ENCODE peak calls at places on chromosome 7, in five cellular contexts. Q is stomach, F is body of pancreas, X is tibial nerve, J is spleen. G is an unnamed sample.

GRCh38 chr7:118502235-118502634 is 277.7 kb downstream of the ANKRD7 start:
- DNase-seq in Q (no peak), F (no peak), X (no peak), J (no peak), G (no peak)

GRCh38 chr7:157903715-157904114 is 566.9 kb downstream of the DNAJB6 start:
- DNase-seq in Q (no peak), F (no peak), X (no peak), J (no peak), G (no peak)

GRCh38 chr7:149284343-149284742 is 22.3 kb downstream of the ZNF783 start:
- DNase-seq in Q (no peak), F (no peak), X (no peak), J (no peak), G (no peak)

GRCh38 chr7:26454180-26454579 is 162.5 kb downstream of the SNX10 start:
- DNase-seq in Q (no peak), F (no peak), X (no peak), J (no peak), G (no peak)

GRCh38 chr7:152597514-152597913 is 78.4 kb downstream of the XRCC2 start:
- DNase-seq in Q (peak), F (no peak), X (no peak), J (peak), G (no peak)

GRCh38 chr7:124536156-124536762 is 229.3 kb downstream of the GPR37 start:
- DNase-seq in Q (no peak), F (no peak), X (no peak), J (no peak), G (no peak)

GRCh38 chr7:126803060-126803665 is 449.6 kb downstream of the GRM8 start:
- DNase-seq in Q (peak), F (peak), X (no peak), J (no peak), G (peak)

GRCh38 chr7:138092486-138093028 is 16.3 kb downstream of the AKR1D1 start:
- DNase-seq in Q (no peak), F (no peak), X (no peak), J (no peak), G (no peak)

GRCh38 chr7:40709077-40709964 is 574.5 kb downstream of the SUGCT start:
- DNase-seq in Q (no peak), F (no peak), X (no peak), J (no peak), G (no peak)

GRCh38 chr7:5523052-5523711 is 99.5 kb upstream of the TNRC18 start:
- DNase-seq in Q (no peak), F (peak), X (no peak), J (no peak), G (no peak)
- TF ChIP-seq POLR2A in Q (no peak), F (no peak), X (no peak), J (peak), G (no peak)

GRCh38 chr7:74604326-74605020 is 53.0 kb upstream of the GTF2I start:
- DNase-seq in Q (peak), F (peak), X (no peak), J (no peak), G (peak)

GRCh38 chr7:74612015-74612829 is 45.3 kb upstream of the GTF2I start:
- DNase-seq in Q (no peak), F (peak), X (no peak), J (no peak), G (peak)

GRCh38 chr7:74606101-74606908 is 51.2 kb upstream of the GTF2I start:
- DNase-seq in Q (peak), F (peak), X (no peak), J (peak), G (peak)

GRCh38 chr7:74606909-74607255 is 50.6 kb upstream of the GTF2I start:
- DNase-seq in Q (no peak), F (no peak), X (no peak), J (no peak), G (no peak)
- H3K27ac ChIP-seq in Q (peak), F (peak), X (peak), J (no peak), G (peak)

GRCh38 chr7:120402368-120402767 is 129.4 kb downstream of the KCND2 start:
- DNase-seq in Q (no peak), F (no peak), X (no peak), J (no peak), G (no peak)
- TF ChIP-seq POLR2A in Q (no peak), F (no peak), X (no peak), J (no peak), G (no peak)

GRCh38 chr7:140542226-140542625 is 62.9 kb upstream of the MKRN1 start:
- DNase-seq in Q (no peak), F (no peak), X (peak), J (peak), G (peak)

GRCh38 chr7:140541176-140541512 is 61.8 kb upstream of the MKRN1 start:
- DNase-seq in Q (no peak), F (no peak), X (no peak), J (peak), G (no peak)

GRCh38 chr7:140540142-140540777 is 61.0 kb upstream of the MKRN1 start:
- DNase-seq in Q (no peak), F (no peak), X (no peak), J (peak), G (no peak)

GRCh38 chr7:140539466-140539865 is 60.2 kb upstream of the MKRN1 start:
- DNase-seq in Q (no peak), F (no peak), X (no peak), J (peak), G (no peak)

DNA sequence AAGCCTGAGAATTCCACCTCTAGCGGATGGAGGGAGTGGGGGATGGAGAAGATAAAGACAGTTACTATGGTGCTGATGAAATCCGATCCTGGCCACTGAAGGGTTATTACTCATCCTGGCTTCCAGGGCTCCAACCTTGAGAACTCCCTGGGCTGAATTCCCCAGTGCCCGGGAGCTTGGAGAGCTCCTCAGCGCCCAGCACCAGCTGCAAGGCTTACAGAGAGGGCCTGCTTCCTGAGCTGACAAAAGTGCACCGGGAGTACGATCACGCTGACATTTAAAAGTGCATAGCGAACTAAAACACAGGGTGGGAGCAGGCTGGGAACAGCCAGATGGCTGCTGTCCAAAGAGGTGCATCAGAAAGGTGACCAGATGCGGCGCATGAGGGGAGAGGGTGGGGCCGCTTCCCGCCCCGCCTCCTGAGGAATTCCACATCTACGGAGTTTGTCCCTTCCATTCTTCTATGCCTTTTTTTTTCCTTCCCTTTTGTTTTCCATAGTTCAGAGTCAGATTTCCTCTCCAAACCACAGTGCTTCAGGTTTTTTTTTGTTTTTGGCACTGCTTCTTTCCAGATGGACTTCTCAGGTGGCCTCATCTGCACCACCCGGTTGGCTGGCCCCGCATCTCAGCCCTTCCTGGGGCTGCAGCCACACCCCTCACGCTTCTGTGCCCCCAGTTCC is 62.3 kb upstream of the MKRN1 start:
- DNase-seq in Q (peak), F (peak), X (peak), J (peak), G (peak)
- H3K27ac ChIP-seq in Q (peak), F (peak), X (peak), J (peak), G (no peak)

DNA sequence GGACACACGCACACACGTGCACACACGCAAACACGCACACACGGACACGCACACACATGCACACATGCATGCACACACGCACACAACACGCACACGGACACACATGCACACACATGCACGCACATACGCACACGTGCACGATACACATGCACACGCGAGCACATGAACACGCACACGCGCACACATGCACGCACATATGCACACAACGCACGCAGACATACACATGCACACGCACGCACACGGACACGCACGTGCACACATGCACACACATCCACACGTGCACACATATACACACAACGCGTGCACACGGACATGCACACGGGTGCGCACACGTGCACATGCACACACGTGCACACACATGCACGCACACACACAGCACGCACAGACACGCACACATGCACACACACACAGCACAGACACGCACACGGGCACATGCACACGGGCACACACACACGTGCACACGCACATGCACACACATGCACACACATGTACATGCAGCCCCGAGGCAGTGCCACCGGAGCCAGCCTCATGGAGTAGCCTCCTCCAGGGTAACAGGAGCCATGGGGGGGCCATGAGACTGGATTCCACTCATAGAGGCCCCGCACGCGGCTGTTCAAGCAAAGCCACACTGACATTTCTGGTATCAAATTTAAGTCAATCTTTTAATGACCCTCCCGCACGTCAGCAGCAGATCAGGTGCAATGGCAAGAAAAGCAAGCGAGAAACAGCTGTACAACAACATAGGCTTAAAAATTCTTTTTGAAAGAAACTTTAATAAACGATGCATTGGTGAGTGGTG is 17.2 kb upstream of the GPER1 start:
- DNase-seq in Q (no peak), F (no peak), X (no peak), J (no peak), G (no peak)
- TF ChIP-seq POLR2A in Q (no peak), F (no peak), X (no peak), J (no peak), G (no peak)

GRCh38 chr7:50728184-50728583 is 54.5 kb downstream of the GRB10 start:
- DNase-seq in Q (no peak), F (no peak), X (no peak), J (no peak), G (no peak)
- H3K27ac ChIP-seq in Q (no peak), F (peak), X (no peak), J (peak), G (no peak)

DNA sequence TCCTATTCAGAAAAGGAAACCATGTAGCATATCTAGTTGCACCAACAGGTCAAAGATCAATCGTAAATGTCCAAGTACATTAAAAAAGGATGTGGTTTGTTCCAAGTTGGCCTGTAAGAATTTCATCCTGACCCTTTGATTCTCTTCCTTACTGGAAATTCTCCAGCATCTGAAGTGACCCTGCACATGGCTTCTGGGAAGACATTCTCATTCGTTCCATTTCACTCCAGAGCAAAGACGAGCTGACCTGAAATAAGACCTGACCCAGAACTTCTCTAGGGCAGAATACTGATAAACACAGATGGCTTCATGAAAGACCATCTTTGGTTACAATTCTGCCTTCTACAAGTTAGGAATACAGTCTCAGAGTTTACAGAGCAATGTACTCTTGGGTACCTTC is 39.8 kb downstream of the ASB4 start:
- DNase-seq in Q (no peak), F (no peak), X (no peak), J (no peak), G (no peak)
- TF ChIP-seq POLR2A in Q (no peak), F (no peak), X (no peak), J (no peak), G (no peak)

G was measured in thyroid gland.